ENCODE peak calls at places on chromosomes 2 and 18, in six cellular contexts. R is A549; X is left ventricle myocardium inferior; A is HFFc6; K is CD8-positive, alpha-beta T cell; G is coronary artery. U is an unnamed sample.

GRCh38 chr2:219570194-219570923 is 980 bp downstream of the OBSL1 start:
- DNase-seq in R (peak), X (no peak), A (no peak), K (no peak), G (no peak), U (peak)

GRCh38 chr18:78875268-78875997 is 104.2 kb upstream of the SALL3 start:
- DNase-seq in R (peak), X (no peak), A (no peak), K (peak), G (no peak), U (peak)

GRCh38 chr2:238996331-238997136 is 148.6 kb downstream of the TWIST2 start:
- DNase-seq in R (no peak), X (no peak), A (no peak), K (no peak), G (no peak), U (no peak)

GRCh38 chr2:160051374-160051800 is 11.0 kb downstream of the PLA2R1 start:
- DNase-seq in R (no peak), X (no peak), A (no peak), K (no peak), G (no peak), U (no peak)

GRCh38 chr18:3248670-3249359 is 1.2 kb downstream of the MYL12A start:
- DNase-seq in R (peak), X (no peak), A (no peak), K (peak), G (no peak), U (no peak)

GRCh38 chr18:27184115-27185024 is 738 bp downstream of the CHST9 start:
- DNase-seq in R (no peak), X (no peak), A (no peak), K (no peak), G (no peak), U (peak)

GRCh38 chr2:18924905-18925691 is 335.7 kb upstream of the NT5C1B start:
- DNase-seq in R (no peak), X (no peak), A (peak), K (no peak), G (no peak), U (no peak)

GRCh38 chr18:74116628-74117554 is 30.7 kb downstream of the FBXO15 start:
- DNase-seq in R (peak), X (no peak), A (peak), K (no peak), G (no peak), U (peak)

GRCh38 chr2:159855153-159856140 is 57.4 kb upstream of the CD302 start:
- DNase-seq in R (no peak), X (no peak), A (no peak), K (no peak), G (no peak), U (no peak)

GRCh38 chr2:34738691-34739090 is 1139.6 kb upstream of the FAM98A start:
- DNase-seq in R (no peak), X (no peak), A (no peak), K (no peak), G (no peak), U (peak)

GRCh38 chr2:58939388-58939787 is 698.3 kb upstream of the FANCL start:
- DNase-seq in R (peak), X (no peak), A (peak), K (no peak), G (no peak), U (no peak)

GRCh38 chr2:112465373-112465772 is 16.6 kb upstream of the TTL start:
- DNase-seq in R (peak), X (no peak), A (no peak), K (no peak), G (no peak), U (no peak)

GRCh38 chr2:58762176-58762781 is 521.2 kb upstream of the FANCL start:
- DNase-seq in R (peak), X (peak), A (peak), K (peak), G (no peak), U (peak)

GRCh38 chr2:200525066-200525465 is 941 bp upstream of the SGO2 start:
- DNase-seq in R (no peak), X (no peak), A (no peak), K (no peak), G (no peak), U (no peak)

GRCh38 chr18:48623468-48624220 is 84.8 kb downstream of the CTIF start:
- DNase-seq in R (peak), X (no peak), A (peak), K (no peak), G (no peak), U (no peak)

GRCh38 chr2:120343433-120344105 is 2.4 kb upstream of the INHBB start:
- DNase-seq in R (peak), X (peak), A (peak), K (peak), G (peak), U (peak)

GRCh38 chr2:159936471-159936870 is 125.9 kb downstream of the PLA2R1 start:
- DNase-seq in R (peak), X (no peak), A (no peak), K (no peak), G (no peak), U (no peak)

GRCh38 chr2:97770450-97770849 is 57.1 kb downstream of the ZAP70 start:
- DNase-seq in R (no peak), X (no peak), A (no peak), K (no peak), G (no peak), U (no peak)

GRCh38 chr2:97769308-97769707 is 55.9 kb downstream of the ZAP70 start:
- DNase-seq in R (no peak), X (no peak), A (no peak), K (no peak), G (no peak), U (no peak)

GRCh38 chr2:97779141-97779540 is 65.8 kb downstream of the ZAP70 start:
- DNase-seq in R (no peak), X (no peak), A (no peak), K (no peak), G (no peak), U (no peak)

GRCh38 chr2:97775074-97775473 is 61.7 kb downstream of the ZAP70 start:
- DNase-seq in R (no peak), X (no peak), A (no peak), K (no peak), G (no peak), U (no peak)

DNA sequence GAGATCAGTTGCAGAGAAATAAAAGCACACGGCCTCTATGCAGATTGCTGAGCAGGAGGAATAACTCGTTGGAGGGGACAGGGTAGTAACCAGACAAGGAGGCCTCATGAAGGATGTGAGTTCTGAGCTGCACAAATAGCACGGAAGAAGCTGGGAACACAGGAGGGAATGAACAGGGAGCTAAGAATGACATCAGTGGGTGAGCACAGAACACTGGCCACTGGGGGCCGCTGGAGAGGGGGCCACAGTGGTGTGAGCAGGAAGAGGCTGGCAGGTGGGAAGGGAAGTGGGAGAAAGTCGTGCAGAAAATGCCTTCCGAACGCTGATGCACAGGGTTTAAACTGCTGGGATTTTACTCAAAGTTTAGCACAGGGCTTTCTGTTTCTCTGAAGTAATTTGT is 61.0 kb downstream of the ZAP70 start:
- DNase-seq in R (no peak), X (no peak), A (no peak), K (no peak), G (no peak), U (peak)
- TF ChIP-seq CTCF in R (peak), X (peak), A (no peak), K (no peak), G (no peak), U (peak)

GRCh38 chr2:170009209-170009608 is 168.7 kb upstream of the MYO3B start:
- DNase-seq in R (no peak), X (no peak), A (no peak), K (no peak), G (no peak), U (no peak)

GRCh38 chr2:170006592-170007327 is 171.2 kb upstream of the MYO3B start:
- DNase-seq in R (no peak), X (no peak), A (no peak), K (no peak), G (no peak), U (no peak)

GRCh38 chr2:170002096-170002495 is 174.8 kb downstream of the UBR3 start:
- DNase-seq in R (no peak), X (no peak), A (no peak), K (no peak), G (no peak), U (no peak)

DNA sequence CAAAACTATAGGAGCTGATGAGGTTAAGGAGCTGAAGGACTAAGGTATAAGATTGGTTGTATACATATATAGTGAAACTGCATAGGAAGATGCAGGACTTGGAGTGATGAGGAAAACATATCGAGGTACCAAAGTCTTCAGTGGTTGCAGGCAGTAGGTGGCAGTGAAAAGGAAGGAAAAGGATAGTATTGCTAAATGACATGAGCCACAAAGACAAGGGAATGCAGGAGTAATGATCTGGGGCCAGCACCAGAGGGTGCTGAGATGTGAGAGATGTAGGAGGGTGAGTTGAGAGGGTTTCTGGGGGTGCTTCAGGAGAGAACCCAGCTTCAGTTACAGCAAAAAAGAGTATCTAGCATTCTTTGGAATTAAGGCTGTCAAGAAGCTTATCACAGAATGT is 172.2 kb upstream of the MYO3B start:
- DNase-seq in R (peak), X (no peak), A (no peak), K (no peak), G (no peak), U (no peak)
- TF ChIP-seq CTCF in R (no peak), X (no peak), A (no peak), K (no peak), G (no peak), U (no peak)

DNA sequence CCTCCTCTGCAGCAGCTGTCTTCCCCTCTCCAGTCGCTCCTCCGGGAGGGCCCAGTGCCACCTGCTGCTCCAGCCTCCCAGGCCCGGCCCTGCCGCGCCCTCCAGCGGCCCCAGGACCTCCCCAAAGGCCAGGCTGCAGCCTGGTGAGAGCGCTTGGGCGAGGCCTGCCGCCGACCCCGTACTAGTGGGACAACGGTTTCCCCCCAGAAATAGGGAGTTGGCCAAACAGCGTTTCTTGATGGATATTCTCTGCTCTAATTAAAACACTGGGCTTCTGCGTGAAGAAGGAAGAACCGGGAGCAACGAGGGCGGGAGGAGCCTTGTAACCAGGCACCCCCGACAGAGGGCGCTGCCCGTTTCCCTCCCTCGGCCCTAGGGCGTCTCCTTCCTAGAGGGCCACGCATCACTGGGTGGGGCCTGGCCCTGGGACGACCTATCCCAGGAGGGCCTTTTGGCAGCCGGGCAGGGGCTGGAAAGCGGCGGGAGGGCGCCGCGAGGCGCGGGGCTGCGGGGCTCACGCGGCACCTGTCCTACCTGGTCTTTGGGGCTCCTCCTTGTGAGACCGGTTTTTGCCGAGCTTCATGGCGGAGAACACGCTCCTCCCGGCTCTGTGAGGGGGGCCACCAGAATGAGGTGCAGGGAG is 25.4 kb upstream of the OTOF start:
- DNase-seq in R (peak), X (peak), A (peak), K (peak), G (no peak), U (peak)
- TF ChIP-seq CTCF in R (peak), X (peak), A (peak), K (peak), G (peak), U (peak)

GRCh38 chr18:8424481-8424880 is 184.8 kb upstream of the RAB12 start:
- DNase-seq in R (no peak), X (no peak), A (no peak), K (no peak), G (no peak), U (no peak)
- TF ChIP-seq CTCF in R (no peak), X (no peak), A (no peak), K (no peak), G (no peak), U (no peak)

GRCh38 chr18:22728016-22728415 is 205.1 kb upstream of the RBBP8 start:
- DNase-seq in R (no peak), X (no peak), A (no peak), K (no peak), G (no peak), U (no peak)

GRCh38 chr18:22723741-22724140 is 209.4 kb upstream of the RBBP8 start:
- DNase-seq in R (no peak), X (no peak), A (no peak), K (no peak), G (no peak), U (no peak)

GRCh38 chr18:22726469-22726868 is 206.7 kb upstream of the RBBP8 start:
- DNase-seq in R (no peak), X (no peak), A (no peak), K (no peak), G (no peak), U (no peak)

GRCh38 chr18:22731398-22731797 is 201.7 kb upstream of the RBBP8 start:
- DNase-seq in R (no peak), X (no peak), A (no peak), K (no peak), G (no peak), U (no peak)

GRCh38 chr18:22728481-22729105 is 204.5 kb upstream of the RBBP8 start:
- DNase-seq in R (no peak), X (no peak), A (no peak), K (no peak), G (no peak), U (no peak)
- TF ChIP-seq CTCF in R (no peak), X (no peak), A (no peak), K (no peak), G (no peak), U (no peak)